ENCODE peak calls at places on chromosomes 11 and 22, in ten cellular contexts. V is activated CD8-positive, alpha-beta memory T cell treated with anti-CD3 and anti-CD28 coated beads for 24 hours; Y is amniotic epithelial cell; X is Kasumi-1; K is NCI-H2029; G is HEK293T; T is AG04450; P is HFFc6; U is GM23248; H is activated naive CD4-positive, alpha-beta T cell treated with Interleukin-2 at 50 U/mL for 16 hours. Q is an unnamed sample.

GRCh38 chr11:75140269-75141138 is 10.4 kb upstream of the SLCO2B1 start:
- DNase-seq in Y (no peak), P (peak), U (peak), H (peak), K (peak), T (no peak), V (peak), G (peak), X (peak), Q (no peak)

GRCh38 chr11:108670381-108670930 is 5.6 kb downstream of the DDX10 start:
- DNase-seq in V (no peak), H (no peak), K (no peak), G (no peak), X (no peak), T (no peak), U (no peak), P (no peak), Y (no peak), Q (no peak)

GRCh38 chr11:71451596-71452353 is 1.2 kb upstream of the NADSYN1 start:
- DNase-seq in H (no peak), Y (peak), U (no peak), X (peak), V (peak), T (no peak), G (peak), P (no peak), K (peak), Q (no peak)

GRCh38 chr11:57321996-57322880 is 2.5 kb downstream of the TNKS1BP1 start:
- DNase-seq in V (no peak), T (peak), U (peak), Y (peak), K (peak), P (peak), H (peak), G (peak), X (no peak), Q (peak)

GRCh38 chr22:48391171-48391711 is 1436.4 kb downstream of the BRD1 start:
- DNase-seq in T (no peak), H (no peak), K (no peak), P (no peak), X (no peak), G (no peak), Y (no peak), U (no peak), V (no peak), Q (no peak)

GRCh38 chr11:69053546-69054396 is 5.0 kb downstream of the TPCN2 start:
- DNase-seq in X (no peak), T (no peak), G (no peak), Y (no peak), U (no peak), P (no peak), V (no peak), H (no peak), K (no peak), Q (no peak)

GRCh38 chr11:113577356-113578163 is 102.4 kb upstream of the DRD2 start:
- DNase-seq in T (no peak), U (peak), H (no peak), K (peak), P (no peak), V (no peak), G (no peak), X (no peak), Y (peak), Q (no peak)

GRCh38 chr11:73570415-73571114 is 27.3 kb downstream of the FAM168A start:
- DNase-seq in U (peak), X (no peak), T (no peak), V (no peak), H (no peak), K (peak), Y (peak), G (no peak), P (peak), Q (no peak)

GRCh38 chr11:12150831-12151382 is 40.5 kb downstream of the MICAL2 start:
- DNase-seq in K (no peak), V (no peak), G (no peak), H (peak), T (no peak), X (no peak), Y (peak), U (peak), P (peak), Q (no peak)

GRCh38 chr11:67273260-67273990 is 7.2 kb downstream of the GRK2 start:
- DNase-seq in T (no peak), P (no peak), Y (no peak), H (no peak), X (no peak), V (no peak), G (no peak), U (no peak), K (no peak), Q (no peak)

GRCh38 chr11:105032495-105032894 is 2.4 kb downstream of the CASP1 start:
- DNase-seq in T (no peak), Y (no peak), H (no peak), G (no peak), X (no peak), U (no peak), V (no peak), K (no peak), P (no peak), Q (no peak)

GRCh38 chr11:7589861-7590260 is 76.1 kb downstream of the PPFIBP2 start:
- DNase-seq in K (no peak), Y (no peak), V (no peak), G (no peak), P (no peak), H (no peak), U (no peak), X (no peak), T (no peak), Q (no peak)

GRCh38 chr11:35812850-35813249 is 131.0 kb upstream of the LDLRAD3 start:
- DNase-seq in P (no peak), T (no peak), V (no peak), G (no peak), K (no peak), H (no peak), Y (no peak), X (no peak), U (no peak), Q (no peak)

GRCh38 chr11:31529701-31530100 is 20.1 kb downstream of the ELP4 start:
- DNase-seq in G (no peak), Y (no peak), K (no peak), P (no peak), U (no peak), X (no peak), T (no peak), H (no peak), V (no peak), Q (no peak)

GRCh38 chr11:9344046-9344680 is 29.8 kb upstream of the TMEM41B start:
- DNase-seq in V (no peak), G (no peak), X (no peak), H (no peak), Y (no peak), U (no peak), T (no peak), K (no peak), P (no peak), Q (no peak)

GRCh38 chr11:440065-441042 is 1.5 kb downstream of the ANO9 start:
- DNase-seq in P (no peak), Y (no peak), X (no peak), G (no peak), U (peak), V (no peak), T (no peak), K (no peak), H (no peak), Q (peak)

GRCh38 chr11:133219543-133219942 is 312.8 kb downstream of the OPCML start:
- DNase-seq in T (no peak), G (no peak), X (no peak), H (no peak), Y (no peak), K (no peak), P (no peak), U (no peak), V (no peak), Q (no peak)

GRCh38 chr11:21426931-21427330 is 757.5 kb downstream of the NELL1 start:
- DNase-seq in G (no peak), K (no peak), V (no peak), U (no peak), X (no peak), T (no peak), Y (no peak), P (no peak), H (no peak), Q (no peak)

GRCh38 chr11:15901046-15901445 is 455.3 kb downstream of the SOX6 start:
- DNase-seq in Y (peak), H (no peak), T (no peak), P (no peak), G (no peak), K (no peak), U (no peak), V (no peak), X (no peak), Q (no peak)

GRCh38 chr11:2265396-2265795 is 5.0 kb downstream of the ASCL2 start:
- DNase-seq in G (peak), H (peak), K (no peak), T (no peak), P (no peak), X (peak), V (peak), U (no peak), Y (no peak), Q (no peak)

GRCh38 chr11:40118026-40118425 is 1341.4 kb downstream of the LRRC4C start:
- DNase-seq in T (no peak), X (no peak), Y (no peak), K (no peak), V (no peak), U (no peak), P (no peak), H (no peak), G (no peak), Q (no peak)

GRCh38 chr11:73259406-73260126 is 12.6 kb upstream of the P2RY6 start:
- DNase-seq in G (no peak), K (no peak), Y (no peak), T (no peak), P (no peak), U (no peak), X (no peak), V (peak), H (no peak), Q (no peak)

GRCh38 chr22:43000441-43001175 is 14.3 kb downstream of the PACSIN2 start:
- DNase-seq in V (no peak), U (peak), Y (peak), P (no peak), T (no peak), H (peak), G (no peak), X (no peak), K (no peak), Q (no peak)

GRCh38 chr11:11243790-11244469 is 109.1 kb downstream of the CSNK2A3 start:
- DNase-seq in V (no peak), H (peak), G (peak), K (peak), X (peak), U (peak), Y (peak), P (peak), T (no peak), Q (no peak)

GRCh38 chr22:41548830-41549211 is 4.6 kb upstream of the POLR3H start:
- DNase-seq in T (no peak), V (no peak), H (no peak), P (no peak), X (no peak), U (no peak), Y (no peak), G (no peak), K (no peak), Q (no peak)

GRCh38 chr22:30474683-30475424 is 3.0 kb upstream of the SEC14L3 start:
- DNase-seq in V (no peak), G (no peak), X (no peak), K (peak), T (no peak), Y (peak), H (peak), U (no peak), P (no peak), Q (no peak)

GRCh38 chr11:65432133-65432650 is 9.6 kb downstream of the NEAT1 start:
- DNase-seq in U (peak), G (no peak), K (no peak), P (no peak), Y (peak), X (no peak), T (no peak), V (no peak), H (no peak), Q (no peak)

GRCh38 chr22:42644422-42645340 is 4.3 kb upstream of the ATP5MGL start:
- DNase-seq in V (no peak), H (no peak), T (no peak), G (no peak), U (peak), Y (peak), K (no peak), P (peak), X (peak), Q (no peak)

GRCh38 chr11:80515097-80515496 is 1074.3 kb upstream of the TENM4 start:
- DNase-seq in U (no peak), G (no peak), T (no peak), V (no peak), Y (no peak), P (no peak), K (no peak), X (no peak), H (no peak), Q (no peak)

GRCh38 chr11:113778111-113778910 is 1.3 kb upstream of the CLDN25 start:
- DNase-seq in H (no peak), G (no peak), K (peak), T (no peak), Y (peak), U (peak), X (no peak), V (no peak), P (peak), Q (peak)

GRCh38 chr22:40654522-40655167 is 18.1 kb upstream of the MRTFA start:
- DNase-seq in G (no peak), V (no peak), K (peak), Y (peak), H (no peak), T (no peak), U (peak), X (peak), P (peak), Q (peak)

Q was measured in caudate nucleus.